ENCODE peak calls at places on chromosome 15, in seven cellular contexts. One of them, this sample, is unnamed.

GRCh38 chr15:99507732-99508571 is 57.8 kb upstream of the MEF2A start:
- DNase-seq in tibial nerve: no peak
- DNase-seq in lower leg skin: no peak
- DNase-seq in iPS-NIHi11: no peak
- DNase-seq in neuronal stem cell: no peak
- DNase-seq in fibroblast of mammary gland: peak; percentile 55
- DNase-seq in HCT116: no peak
- DNase-seq in this sample: no peak

GRCh38 chr15:97177135-97177704 is 783.3 kb upstream of the ARRDC4 start:
- DNase-seq in tibial nerve: no peak
- DNase-seq in neuronal stem cell: no peak
- DNase-seq in lower leg skin: no peak
- DNase-seq in iPS-NIHi11: peak; percentile 31
- DNase-seq in HCT116: no peak
- DNase-seq in fibroblast of mammary gland: no peak
- DNase-seq in this sample: no peak

GRCh38 chr15:72037321-72037720 is 80.6 kb downstream of the MYO9A start:
- DNase-seq in tibial nerve: no peak
- DNase-seq in neuronal stem cell: no peak
- DNase-seq in HCT116: peak; percentile 2
- DNase-seq in fibroblast of mammary gland: peak; percentile 28
- DNase-seq in iPS-NIHi11: no peak
- DNase-seq in lower leg skin: no peak
- DNase-seq in this sample: no peak

GRCh38 chr15:66707310-66708160 is 5.5 kb downstream of the SMAD6 start:
- DNase-seq in lower leg skin: no peak
- DNase-seq in HCT116: no peak
- DNase-seq in tibial nerve: no peak
- DNase-seq in iPS-NIHi11: peak; percentile 86
- DNase-seq in neuronal stem cell: peak; percentile 60
- DNase-seq in fibroblast of mammary gland: peak; percentile 17
- DNase-seq in this sample: peak; percentile 80

GRCh38 chr15:32643907-32644445 is 2.5 kb downstream of the SCG5 start:
- DNase-seq in tibial nerve: no peak
- DNase-seq in iPS-NIHi11: no peak
- DNase-seq in lower leg skin: no peak
- DNase-seq in HCT116: no peak
- DNase-seq in fibroblast of mammary gland: no peak
- DNase-seq in neuronal stem cell: no peak
- DNase-seq in this sample: no peak

GRCh38 chr15:90425726-90426346 is 37.8 kb downstream of the IQGAP1 start:
- DNase-seq in tibial nerve: no peak
- DNase-seq in fibroblast of mammary gland: no peak
- DNase-seq in iPS-NIHi11: no peak
- DNase-seq in neuronal stem cell: no peak
- DNase-seq in HCT116: no peak
- DNase-seq in lower leg skin: no peak
- DNase-seq in this sample: no peak

GRCh38 chr15:77421370-77421700 is 647 bp downstream of the HMG20A start:
- DNase-seq in HCT116: no peak
- DNase-seq in iPS-NIHi11: peak; percentile 8
- DNase-seq in tibial nerve: no peak
- DNase-seq in lower leg skin: no peak
- DNase-seq in neuronal stem cell: no peak
- DNase-seq in fibroblast of mammary gland: no peak
- DNase-seq in this sample: no peak

GRCh38 chr15:29986946-29987345 is 95.8 kb upstream of the GOLGA8J start:
- DNase-seq in tibial nerve: no peak
- DNase-seq in lower leg skin: no peak
- DNase-seq in fibroblast of mammary gland: no peak
- DNase-seq in iPS-NIHi11: no peak
- DNase-seq in neuronal stem cell: no peak
- DNase-seq in HCT116: no peak
- DNase-seq in this sample: no peak

GRCh38 chr15:75705854-75706681 is 6.6 kb downstream of the CSPG4 start:
- DNase-seq in lower leg skin: no peak
- DNase-seq in fibroblast of mammary gland: no peak
- DNase-seq in iPS-NIHi11: no peak
- DNase-seq in neuronal stem cell: no peak
- DNase-seq in tibial nerve: no peak
- DNase-seq in HCT116: no peak
- DNase-seq in this sample: no peak

GRCh38 chr15:74202461-74203401 is at the start of gene STRA6:
- DNase-seq in lower leg skin: no peak
- DNase-seq in neuronal stem cell: peak; percentile 42
- DNase-seq in HCT116: no peak
- DNase-seq in tibial nerve: no peak
- DNase-seq in iPS-NIHi11: peak; percentile 87
- DNase-seq in fibroblast of mammary gland: peak; percentile 71
- DNase-seq in this sample: peak; percentile 88

GRCh38 chr15:74656935-74657535 is 38.8 kb downstream of the EDC3 start:
- DNase-seq in fibroblast of mammary gland: no peak
- DNase-seq in tibial nerve: no peak
- DNase-seq in neuronal stem cell: no peak
- DNase-seq in lower leg skin: peak; percentile 58
- DNase-seq in iPS-NIHi11: no peak
- DNase-seq in HCT116: no peak
- DNase-seq in this sample: no peak

GRCh38 chr15:66615175-66615495 is 49.3 kb upstream of the LCTL start:
- DNase-seq in tibial nerve: no peak
- DNase-seq in neuronal stem cell: no peak
- DNase-seq in fibroblast of mammary gland: no peak
- DNase-seq in lower leg skin: no peak
- DNase-seq in HCT116: no peak
- DNase-seq in iPS-NIHi11: no peak
- DNase-seq in this sample: no peak

GRCh38 chr15:51888593-51889195 is 59.2 kb downstream of the TMOD3 start:
- DNase-seq in neuronal stem cell: no peak
- DNase-seq in HCT116: no peak
- DNase-seq in tibial nerve: no peak
- DNase-seq in fibroblast of mammary gland: peak; percentile 37
- DNase-seq in iPS-NIHi11: peak; percentile 36
- DNase-seq in lower leg skin: no peak
- DNase-seq in this sample: no peak

GRCh38 chr15:60464836-60465630 is 13.9 kb downstream of the ICE2 start:
- DNase-seq in neuronal stem cell: no peak
- DNase-seq in fibroblast of mammary gland: no peak
- DNase-seq in HCT116: no peak
- DNase-seq in iPS-NIHi11: no peak
- DNase-seq in lower leg skin: no peak
- DNase-seq in tibial nerve: no peak
- DNase-seq in this sample: no peak

GRCh38 chr15:67133738-67134576 is 68.6 kb downstream of the SMAD3 start:
- DNase-seq in tibial nerve: no peak
- DNase-seq in neuronal stem cell: peak; percentile 51
- DNase-seq in lower leg skin: no peak
- DNase-seq in iPS-NIHi11: peak; percentile 47
- DNase-seq in fibroblast of mammary gland: peak; percentile 75
- DNase-seq in HCT116: no peak
- DNase-seq in this sample: no peak

GRCh38 chr15:52213206-52213605 is 22.0 kb upstream of the GNB5 start:
- DNase-seq in HCT116: no peak
- DNase-seq in tibial nerve: no peak
- DNase-seq in iPS-NIHi11: no peak
- DNase-seq in lower leg skin: no peak
- DNase-seq in fibroblast of mammary gland: no peak
- DNase-seq in neuronal stem cell: no peak
- DNase-seq in this sample: no peak

GRCh38 chr15:99016680-99017321 is 9.2 kb upstream of the PGPEP1L start:
- DNase-seq in neuronal stem cell: no peak
- DNase-seq in HCT116: no peak
- DNase-seq in iPS-NIHi11: no peak
- DNase-seq in tibial nerve: no peak
- DNase-seq in fibroblast of mammary gland: peak; percentile 81
- DNase-seq in lower leg skin: peak; percentile 84
- DNase-seq in this sample: peak; percentile 34

This sample was measured in ecto neural progenitor cell.